ENCODE peak calls at places on chromosomes 16 and 17, in six cellular contexts. One of them, this sample, is unnamed.

GRCh38 chr17:35003778-35004177 is 23.5 kb downstream of the LIG3 start:
- DNase-seq in WTC11: no peak
- DNase-seq in NCI-H1092: no peak
- DNase-seq in stimulated activated CD8-positive, alpha-beta memory T cell treated with anti-CD3 and anti-CD28 coated beads, Interleukin-4, amount 100 ng/mL, for 1 hour: no peak
- DNase-seq in stimulated activated CD4-positive, alpha-beta T cell treated with anti-CD3 and anti-CD28 coated beads, Interleukin-12 subunit alpha, Interleukin-12 subunit beta, amount 100 ng/mL, for 24 hours: no peak
- DNase-seq in heart left ventricle: no peak
- DNase-seq in this sample: no peak

GRCh38 chr16:49281843-49282642 is 405 bp upstream of the CBLN1 start:
- DNase-seq in WTC11: peak
- DNase-seq in NCI-H1092: peak
- DNase-seq in stimulated activated CD8-positive, alpha-beta memory T cell treated with anti-CD3 and anti-CD28 coated beads, Interleukin-4, amount 100 ng/mL, for 1 hour: no peak
- DNase-seq in stimulated activated CD4-positive, alpha-beta T cell treated with anti-CD3 and anti-CD28 coated beads, Interleukin-12 subunit alpha, Interleukin-12 subunit beta, amount 100 ng/mL, for 24 hours: peak
- DNase-seq in heart left ventricle: peak
- DNase-seq in this sample: peak

GRCh38 chr17:2853111-2853721 is 57.0 kb downstream of the RAP1GAP2 start:
- DNase-seq in WTC11: peak
- DNase-seq in NCI-H1092: no peak
- DNase-seq in stimulated activated CD8-positive, alpha-beta memory T cell treated with anti-CD3 and anti-CD28 coated beads, Interleukin-4, amount 100 ng/mL, for 1 hour: no peak
- DNase-seq in stimulated activated CD4-positive, alpha-beta T cell treated with anti-CD3 and anti-CD28 coated beads, Interleukin-12 subunit alpha, Interleukin-12 subunit beta, amount 100 ng/mL, for 24 hours: peak
- DNase-seq in heart left ventricle: peak
- DNase-seq in this sample: no peak

GRCh38 chr16:57604177-57604576 is 24.3 kb upstream of the ADGRG1 start:
- DNase-seq in WTC11: no peak
- DNase-seq in NCI-H1092: no peak
- DNase-seq in stimulated activated CD8-positive, alpha-beta memory T cell treated with anti-CD3 and anti-CD28 coated beads, Interleukin-4, amount 100 ng/mL, for 1 hour: no peak
- DNase-seq in stimulated activated CD4-positive, alpha-beta T cell treated with anti-CD3 and anti-CD28 coated beads, Interleukin-12 subunit alpha, Interleukin-12 subunit beta, amount 100 ng/mL, for 24 hours: no peak
- DNase-seq in heart left ventricle: no peak
- DNase-seq in this sample: no peak

GRCh38 chr17:51166198-51166986 is at the start of gene NME2:
- DNase-seq in WTC11: peak
- DNase-seq in NCI-H1092: peak
- DNase-seq in stimulated activated CD8-positive, alpha-beta memory T cell treated with anti-CD3 and anti-CD28 coated beads, Interleukin-4, amount 100 ng/mL, for 1 hour: peak
- DNase-seq in stimulated activated CD4-positive, alpha-beta T cell treated with anti-CD3 and anti-CD28 coated beads, Interleukin-12 subunit alpha, Interleukin-12 subunit beta, amount 100 ng/mL, for 24 hours: peak
- DNase-seq in heart left ventricle: peak
- DNase-seq in this sample: peak

GRCh38 chr16:85514295-85514600 is 98.9 kb upstream of the GSE1 start:
- DNase-seq in WTC11: no peak
- DNase-seq in NCI-H1092: peak
- DNase-seq in stimulated activated CD8-positive, alpha-beta memory T cell treated with anti-CD3 and anti-CD28 coated beads, Interleukin-4, amount 100 ng/mL, for 1 hour: no peak
- DNase-seq in stimulated activated CD4-positive, alpha-beta T cell treated with anti-CD3 and anti-CD28 coated beads, Interleukin-12 subunit alpha, Interleukin-12 subunit beta, amount 100 ng/mL, for 24 hours: no peak
- DNase-seq in heart left ventricle: peak
- DNase-seq in this sample: no peak

GRCh38 chr16:87322360-87322759 is 5.2 kb upstream of the C16orf95 start:
- DNase-seq in WTC11: no peak
- DNase-seq in NCI-H1092: no peak
- DNase-seq in stimulated activated CD8-positive, alpha-beta memory T cell treated with anti-CD3 and anti-CD28 coated beads, Interleukin-4, amount 100 ng/mL, for 1 hour: no peak
- DNase-seq in stimulated activated CD4-positive, alpha-beta T cell treated with anti-CD3 and anti-CD28 coated beads, Interleukin-12 subunit alpha, Interleukin-12 subunit beta, amount 100 ng/mL, for 24 hours: no peak
- DNase-seq in heart left ventricle: no peak
- DNase-seq in this sample: no peak

GRCh38 chr17:16980813-16981731 is 9.2 kb upstream of the TNFRSF13B start:
- DNase-seq in WTC11: no peak
- DNase-seq in NCI-H1092: no peak
- DNase-seq in stimulated activated CD8-positive, alpha-beta memory T cell treated with anti-CD3 and anti-CD28 coated beads, Interleukin-4, amount 100 ng/mL, for 1 hour: no peak
- DNase-seq in stimulated activated CD4-positive, alpha-beta T cell treated with anti-CD3 and anti-CD28 coated beads, Interleukin-12 subunit alpha, Interleukin-12 subunit beta, amount 100 ng/mL, for 24 hours: no peak
- DNase-seq in heart left ventricle: no peak
- DNase-seq in this sample: no peak

GRCh38 chr17:58666858-58667267 is 25.0 kb downstream of the TEX14 start:
- DNase-seq in WTC11: no peak
- DNase-seq in NCI-H1092: peak
- DNase-seq in stimulated activated CD8-positive, alpha-beta memory T cell treated with anti-CD3 and anti-CD28 coated beads, Interleukin-4, amount 100 ng/mL, for 1 hour: peak
- DNase-seq in stimulated activated CD4-positive, alpha-beta T cell treated with anti-CD3 and anti-CD28 coated beads, Interleukin-12 subunit alpha, Interleukin-12 subunit beta, amount 100 ng/mL, for 24 hours: no peak
- DNase-seq in heart left ventricle: peak
- DNase-seq in this sample: no peak

GRCh38 chr17:39165178-39165843 is 650 bp downstream of the ARL5C start:
- DNase-seq in WTC11: peak
- DNase-seq in NCI-H1092: no peak
- DNase-seq in stimulated activated CD8-positive, alpha-beta memory T cell treated with anti-CD3 and anti-CD28 coated beads, Interleukin-4, amount 100 ng/mL, for 1 hour: no peak
- DNase-seq in stimulated activated CD4-positive, alpha-beta T cell treated with anti-CD3 and anti-CD28 coated beads, Interleukin-12 subunit alpha, Interleukin-12 subunit beta, amount 100 ng/mL, for 24 hours: no peak
- DNase-seq in heart left ventricle: no peak
- DNase-seq in this sample: no peak

GRCh38 chr16:26905336-26905735 is 161.4 kb upstream of the C16orf82 start:
- DNase-seq in WTC11: no peak
- DNase-seq in NCI-H1092: no peak
- DNase-seq in stimulated activated CD8-positive, alpha-beta memory T cell treated with anti-CD3 and anti-CD28 coated beads, Interleukin-4, amount 100 ng/mL, for 1 hour: no peak
- DNase-seq in stimulated activated CD4-positive, alpha-beta T cell treated with anti-CD3 and anti-CD28 coated beads, Interleukin-12 subunit alpha, Interleukin-12 subunit beta, amount 100 ng/mL, for 24 hours: no peak
- DNase-seq in heart left ventricle: no peak
- DNase-seq in this sample: no peak

GRCh38 chr17:77740481-77740880 is 218.0 kb upstream of the TNRC6C start:
- DNase-seq in WTC11: peak
- DNase-seq in NCI-H1092: no peak
- DNase-seq in stimulated activated CD8-positive, alpha-beta memory T cell treated with anti-CD3 and anti-CD28 coated beads, Interleukin-4, amount 100 ng/mL, for 1 hour: no peak
- DNase-seq in stimulated activated CD4-positive, alpha-beta T cell treated with anti-CD3 and anti-CD28 coated beads, Interleukin-12 subunit alpha, Interleukin-12 subunit beta, amount 100 ng/mL, for 24 hours: no peak
- DNase-seq in heart left ventricle: no peak
- DNase-seq in this sample: no peak

GRCh38 chr16:50207652-50208051 is 54.5 kb downstream of the TENT4B start:
- DNase-seq in WTC11: no peak
- DNase-seq in NCI-H1092: no peak
- DNase-seq in stimulated activated CD8-positive, alpha-beta memory T cell treated with anti-CD3 and anti-CD28 coated beads, Interleukin-4, amount 100 ng/mL, for 1 hour: no peak
- DNase-seq in stimulated activated CD4-positive, alpha-beta T cell treated with anti-CD3 and anti-CD28 coated beads, Interleukin-12 subunit alpha, Interleukin-12 subunit beta, amount 100 ng/mL, for 24 hours: no peak
- DNase-seq in heart left ventricle: no peak
- DNase-seq in this sample: no peak

GRCh38 chr16:27561216-27561615 is 11.3 kb downstream of the KATNIP start:
- DNase-seq in WTC11: no peak
- DNase-seq in NCI-H1092: no peak
- DNase-seq in stimulated activated CD8-positive, alpha-beta memory T cell treated with anti-CD3 and anti-CD28 coated beads, Interleukin-4, amount 100 ng/mL, for 1 hour: no peak
- DNase-seq in stimulated activated CD4-positive, alpha-beta T cell treated with anti-CD3 and anti-CD28 coated beads, Interleukin-12 subunit alpha, Interleukin-12 subunit beta, amount 100 ng/mL, for 24 hours: no peak
- DNase-seq in heart left ventricle: no peak
- DNase-seq in this sample: no peak

GRCh38 chr17:7405413-7405881 is 1.6 kb upstream of the TMEM256 start:
- DNase-seq in WTC11: no peak
- DNase-seq in NCI-H1092: no peak
- DNase-seq in stimulated activated CD8-positive, alpha-beta memory T cell treated with anti-CD3 and anti-CD28 coated beads, Interleukin-4, amount 100 ng/mL, for 1 hour: no peak
- DNase-seq in stimulated activated CD4-positive, alpha-beta T cell treated with anti-CD3 and anti-CD28 coated beads, Interleukin-12 subunit alpha, Interleukin-12 subunit beta, amount 100 ng/mL, for 24 hours: no peak
- DNase-seq in heart left ventricle: no peak
- DNase-seq in this sample: no peak

GRCh38 chr17:17913695-17914332 is 58.4 kb downstream of the TOM1L2 start:
- DNase-seq in WTC11: peak
- DNase-seq in NCI-H1092: no peak
- DNase-seq in stimulated activated CD8-positive, alpha-beta memory T cell treated with anti-CD3 and anti-CD28 coated beads, Interleukin-4, amount 100 ng/mL, for 1 hour: no peak
- DNase-seq in stimulated activated CD4-positive, alpha-beta T cell treated with anti-CD3 and anti-CD28 coated beads, Interleukin-12 subunit alpha, Interleukin-12 subunit beta, amount 100 ng/mL, for 24 hours: no peak
- DNase-seq in heart left ventricle: peak
- DNase-seq in this sample: no peak

This sample was measured in NCI-H1048.